ENCODE peak calls at places on chromosome 13, in eight cellular contexts. A is mesenchymal stem cell; M is NCI-H460; J is heart right ventricle; G is fibroblast of mammary gland; V is substantia nigra; Y is activated gamma-delta T cell treated with anti-CD3 and anti-CD28 coated beads, Interleukin-2, amount 50 U/mL, for 16 hours; H is brain pericyte. W is an unnamed sample.

GRCh38 chr13:39600766-39601165 is 2.2 kb downstream of the LHFPL6 start:
- DNase-seq in A (peak), M (no peak), J (peak), G (peak), V (peak), Y (no peak), H (no peak), W (no peak)

GRCh38 chr13:52848455-52849190 is at the start of gene PCDH8:
- DNase-seq in A (no peak), M (no peak), J (no peak), G (no peak), V (no peak), Y (no peak), H (no peak), W (no peak)

GRCh38 chr13:110696776-110697175 is 9.1 kb downstream of the CARS2 start:
- DNase-seq in A (no peak), M (no peak), J (no peak), G (no peak), V (no peak), Y (no peak), H (no peak), W (no peak)

GRCh38 chr13:64553411-64554129 is 2676.6 kb downstream of the PCDH9 start:
- DNase-seq in A (peak), M (no peak), J (no peak), G (peak), V (no peak), Y (no peak), H (no peak), W (no peak)

GRCh38 chr13:40113644-40114304 is 458.3 kb downstream of the COG6 start:
- DNase-seq in A (peak), M (no peak), J (no peak), G (peak), V (no peak), Y (no peak), H (no peak), W (no peak)

GRCh38 chr13:44155422-44156293 is 218.0 kb upstream of the SERP2 start:
- DNase-seq in A (peak), M (no peak), J (peak), G (peak), V (no peak), Y (no peak), H (no peak), W (no peak)

GRCh38 chr13:34657716-34658115 is 284.4 kb upstream of the NBEA start:
- DNase-seq in A (peak), M (no peak), J (no peak), G (peak), V (no peak), Y (no peak), H (no peak), W (no peak)

GRCh38 chr13:24274452-24274971 is 34.9 kb upstream of the C1QTNF9 start:
- DNase-seq in A (peak), M (no peak), J (peak), G (no peak), V (no peak), Y (peak), H (no peak), W (no peak)

GRCh38 chr13:97067342-97067895 is 73.1 kb upstream of the OXGR1 start:
- DNase-seq in A (peak), M (no peak), J (no peak), G (peak), V (no peak), Y (no peak), H (no peak), W (no peak)

GRCh38 chr13:23613971-23614370 is 43.8 kb downstream of the TNFRSF19 start:
- DNase-seq in A (no peak), M (no peak), J (no peak), G (no peak), V (no peak), Y (no peak), H (no peak), W (no peak)

GRCh38 chr13:85287528-85287927 is 511.7 kb downstream of the SLITRK6 start:
- DNase-seq in A (no peak), M (no peak), J (no peak), G (no peak), V (no peak), Y (no peak), H (no peak), W (no peak)

GRCh38 chr13:42594577-42595571 is 20.9 kb downstream of the TNFSF11 start:
- DNase-seq in A (peak), M (peak), J (no peak), G (peak), V (no peak), Y (peak), H (peak), W (peak)

GRCh38 chr13:24626449-24626848 is 53.8 kb upstream of the ATP12A start:
- DNase-seq in A (no peak), M (no peak), J (no peak), G (no peak), V (no peak), Y (no peak), H (no peak), W (no peak)

W was measured in SK-N-MC.